ENCODE peak calls at places on chromosomes 13 and 19, in four cellular contexts. I is heart left ventricle, Q is HL-60, G is IMR-90. S is an unnamed sample.

GRCh38 chr19:10006335-10006708 is 4.0 kb downstream of the COL5A3 start:
- DNase-seq in I (peak; percentile 77), Q (no peak), G (peak; percentile 72), S (no peak)

GRCh38 chr13:79681069-79681468 is 200.1 kb downstream of the NDFIP2 start:
- DNase-seq in I (no peak), Q (no peak), G (no peak), S (no peak)

GRCh38 chr19:10364644-10365043 is 15.7 kb downstream of the TYK2 start:
- DNase-seq in I (no peak), Q (no peak), G (no peak), S (no peak)

GRCh38 chr19:49489601-49490167 is 2.3 kb downstream of the RPL13A start:
- DNase-seq in I (no peak), Q (peak; percentile 67), G (no peak), S (no peak)

GRCh38 chr13:83151308-83151660 is 731.0 kb downstream of the SLITRK1 start:
- DNase-seq in I (no peak), Q (no peak), G (peak; percentile 32), S (no peak)

GRCh38 chr13:106455777-106456176 is 79.7 kb downstream of the EFNB2 start:
- DNase-seq in I (no peak), Q (no peak), G (peak; percentile 59), S (no peak)

GRCh38 chr13:87554045-87554444 is 117.1 kb upstream of the SLITRK5 start:
- DNase-seq in I (no peak), Q (no peak), G (no peak), S (no peak)

GRCh38 chr13:65112123-65113075 is 2117.7 kb downstream of the PCDH9 start:
- DNase-seq in I (no peak), Q (no peak), G (peak; percentile 55), S (peak; percentile 17)

GRCh38 chr19:29772696-29773095 is 39.1 kb upstream of the CCNE1 start:
- DNase-seq in I (no peak), Q (no peak), G (no peak), S (no peak)

DNA sequence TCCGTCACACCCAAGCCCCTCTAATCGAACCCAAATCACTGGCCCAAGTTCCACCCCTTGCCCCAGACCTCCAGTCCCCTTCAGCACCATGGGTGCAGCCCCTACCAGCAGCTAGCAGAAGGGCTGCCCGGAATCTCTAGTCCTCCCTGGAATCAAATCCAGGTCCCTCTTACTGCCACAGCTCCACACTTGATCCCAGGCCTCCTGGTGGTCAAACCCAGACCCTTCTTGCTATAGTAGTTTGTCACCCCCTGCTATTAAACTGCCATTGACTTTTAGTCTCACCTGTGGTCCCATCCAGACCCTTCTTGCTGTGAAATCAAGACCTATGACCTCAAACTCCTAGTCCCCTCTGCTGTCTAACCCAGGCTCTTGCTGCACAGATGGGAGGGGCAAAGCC is 8.7 kb downstream of the HIPK4 start:
- DNase-seq in I (no peak), Q (no peak), G (no peak), S (no peak)
- H3K4me3 ChIP-seq in I (no peak overlapping the region), Q (no peak overlapping the region), G (no peak overlapping the region), S (no peak overlapping the region)

DNA sequence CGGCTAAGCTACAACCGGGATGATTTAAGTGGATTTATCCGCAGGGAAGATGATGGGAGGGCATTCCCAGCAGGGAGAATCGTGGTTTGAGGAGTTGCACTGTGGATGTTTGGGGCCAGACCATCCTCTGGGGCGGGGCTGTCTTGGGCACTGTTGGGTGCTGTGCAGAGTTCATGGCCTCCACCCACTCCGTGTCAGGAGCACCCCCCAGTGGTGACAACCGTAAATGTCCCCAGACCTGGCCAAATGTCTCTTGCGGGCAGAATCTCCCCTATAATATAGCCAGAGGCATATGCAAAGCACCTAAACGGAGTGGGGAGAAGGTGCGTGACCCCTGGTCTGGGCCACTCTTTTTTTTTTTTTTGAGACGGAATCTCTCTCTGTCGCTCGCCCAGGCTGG is 40.2 kb downstream of the SMIM24 start:
- DNase-seq in I (no peak), Q (peak; percentile 71), G (no peak), S (no peak)
- TF ChIP-seq CTCF in I (peak; percentile 42), Q (peak; percentile 28), G (peak; percentile 32), S (peak; percentile 28)

GRCh38 chr19:50658438-50659317 is 9.4 kb downstream of the C19orf81 start:
- DNase-seq in I (peak; percentile 83), Q (no peak), G (peak; percentile 64), S (no peak)

GRCh38 chr19:50659318-50660082 is 10.3 kb downstream of the C19orf81 start:
- DNase-seq in I (no peak), Q (no peak), G (no peak), S (no peak)

GRCh38 chr19:50657222-50657669 is 8.0 kb downstream of the C19orf81 start:
- DNase-seq in I (no peak), Q (no peak), G (no peak), S (no peak)

GRCh38 chr19:50660083-50660366 is 10.8 kb downstream of the C19orf81 start:
- DNase-seq in I (no peak), Q (no peak), G (no peak), S (no peak)

DNA sequence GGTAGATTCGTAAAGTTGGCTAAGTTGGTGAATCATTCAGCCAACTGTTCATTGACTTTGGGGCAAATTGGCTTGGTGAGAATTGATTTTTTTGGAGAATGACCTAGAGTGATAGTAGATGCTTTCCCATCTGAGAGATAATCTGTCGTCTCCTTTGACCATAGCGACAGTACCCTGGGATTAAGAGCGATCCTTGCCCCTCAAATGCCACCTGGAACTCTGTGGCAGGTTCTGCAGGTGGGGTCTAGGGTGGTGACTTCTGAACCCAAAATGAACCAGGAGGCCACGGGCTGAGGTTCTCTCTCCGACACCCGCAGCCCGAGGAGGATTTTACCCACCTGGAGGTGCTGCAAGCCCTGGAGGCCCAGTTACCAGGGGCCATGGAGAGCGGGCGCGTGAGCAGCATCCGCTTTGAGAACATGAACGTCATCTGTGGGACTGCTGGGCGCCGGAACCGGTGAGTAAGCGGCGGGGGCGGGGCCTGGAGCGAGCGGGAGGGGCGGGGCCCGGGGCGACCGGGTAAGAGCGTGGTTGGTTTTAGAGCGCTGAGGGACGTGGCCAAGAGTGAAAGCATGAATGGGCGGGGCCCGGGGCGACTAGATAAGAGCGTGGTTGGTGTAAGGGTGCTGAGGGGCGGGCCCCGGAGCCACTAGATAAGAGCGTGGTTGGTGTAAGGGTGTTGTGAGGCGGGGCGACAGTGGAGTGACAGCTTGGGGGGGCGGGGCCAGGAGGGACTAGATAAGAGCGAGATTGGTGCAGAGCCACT is 8.6 kb downstream of the C19orf81 start:
- DNase-seq in I (peak; percentile 86), Q (peak; percentile 35), G (peak; percentile 98), S (peak; percentile 95)
- H3K4me3 ChIP-seq in I (no peak overlapping the region), Q (no peak overlapping the region), G (peak overlapping the region; percentile 51), S (peak overlapping the region; percentile 64)

GRCh38 chr13:51044023-51044665 is 66.9 kb downstream of the C13orf42 start:
- DNase-seq in I (no peak), Q (no peak), G (no peak), S (no peak)
- TF ChIP-seq CTCF in I (no peak), Q (no peak), G (no peak), S (no peak)

GRCh38 chr19:43747557-43748204 is 7.1 kb downstream of the SMG9 start:
- DNase-seq in I (no peak), Q (no peak), G (no peak), S (no peak)
- H3K4me3 ChIP-seq in I (no peak overlapping the region), Q (no peak overlapping the region), G (no peak overlapping the region), S (no peak overlapping the region)

GRCh38 chr13:43879323-43880181 is at the start of the genes CCDC122 and LACC1:
- DNase-seq in I (peak; percentile 94), Q (peak; percentile 83), G (peak; percentile 84), S (no peak)
- TF ChIP-seq CTCF in I (no peak), Q (no peak), G (no peak), S (no peak)

GRCh38 chr19:19366691-19367396 is 38.6 kb upstream of the GATAD2A start:
- DNase-seq in I (peak; percentile 86), Q (peak; percentile 76), G (peak; percentile 64), S (no peak)

GRCh38 chr19:19371056-19371455 is 34.4 kb upstream of the GATAD2A start:
- DNase-seq in I (peak; percentile 29), Q (no peak), G (no peak), S (no peak)

GRCh38 chr19:19368087-19368486 is 37.4 kb upstream of the GATAD2A start:
- DNase-seq in I (no peak), Q (no peak), G (no peak), S (no peak)

DNA sequence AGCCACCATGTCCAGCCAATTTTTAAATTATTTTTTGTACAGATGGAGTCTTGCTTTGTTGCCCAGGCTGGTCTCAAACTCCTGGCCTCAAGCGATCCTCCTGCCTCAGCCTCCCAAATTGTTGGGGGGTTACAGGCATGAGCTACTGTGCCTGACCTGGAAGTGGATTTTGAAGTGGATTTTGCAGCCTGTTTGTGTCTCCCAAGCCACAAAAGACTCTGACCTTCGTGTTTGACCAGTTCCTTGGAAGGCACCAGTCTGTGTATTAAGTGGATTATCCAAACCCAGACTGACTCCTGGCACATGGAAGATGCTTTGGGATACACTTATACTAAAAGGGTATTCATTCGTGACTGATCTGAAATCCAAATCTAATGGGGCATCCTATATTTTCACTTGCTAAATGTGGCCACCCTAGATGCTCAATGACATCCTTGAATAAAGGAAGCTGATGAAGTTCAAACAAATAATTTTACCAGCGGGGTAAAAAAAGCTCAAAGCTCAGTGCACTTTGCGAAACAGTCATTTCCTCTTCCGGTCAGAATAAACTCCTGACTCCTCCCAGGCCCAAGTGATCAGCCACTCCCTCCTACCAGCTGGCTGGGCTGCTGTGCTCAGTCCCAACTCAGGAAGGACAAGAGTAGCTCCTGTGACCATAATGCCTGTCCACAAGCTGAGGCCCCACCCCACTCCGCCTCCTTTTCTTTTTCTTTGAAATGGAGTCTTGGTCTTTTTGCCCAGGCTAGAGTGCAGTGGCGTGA is 32.6 kb upstream of the GATAD2A start:
- DNase-seq in I (peak; percentile 84), Q (peak; percentile 89), G (peak; percentile 45), S (no peak)
- H3K4me3 ChIP-seq in I (no peak overlapping the region), Q (peak overlapping the region; percentile 6), G (no peak overlapping the region), S (no peak overlapping the region)

GRCh38 chr19:40271706-40272105 is 13.4 kb downstream of the AKT2 start:
- DNase-seq in I (no peak), Q (no peak), G (no peak), S (no peak)
- TF ChIP-seq CTCF in I (no peak), Q (no peak), G (no peak), S (no peak)

GRCh38 chr13:71378992-71379905 is 487.8 kb downstream of the DACH1 start:
- DNase-seq in I (no peak), Q (no peak), G (no peak), S (no peak)
- H3K4me3 ChIP-seq in I (no peak overlapping the region), Q (no peak overlapping the region), G (no peak overlapping the region), S (no peak overlapping the region)

GRCh38 chr19:14570864-14571527 is 870 bp downstream of the NDUFB7 start:
- DNase-seq in I (no peak), Q (no peak), G (no peak), S (no peak)
- TF ChIP-seq CTCF in I (no peak), Q (no peak), G (no peak), S (no peak)

S was measured in AG04449.